ENCODE peak calls at places on chromosome 7, in eight cellular contexts. B is neural progenitor cell, J is H9, M is MM.1S, S is GM23338, T is A549, H is endothelial cell of umbilical vein, E is neuronal stem cell. P is an unnamed sample.

GRCh38 chr7:20575758-20576135 is 39.7 kb upstream of the ABCB5 start:
- DNase-seq in T (no peak), J (no peak), B (no peak), M (no peak), S (no peak), H (no peak), E (no peak), P (no peak)

GRCh38 chr7:8190121-8190895 is 71.7 kb downstream of the ICA1 start:
- DNase-seq in T (no peak), M (peak; percentile 72), S (peak; percentile 82), B (peak; percentile 78), J (no peak), E (peak; percentile 54), H (peak; percentile 65), P (peak; percentile 74)

GRCh38 chr7:148909560-148909959 is 25.5 kb upstream of the EZH2 start:
- DNase-seq in M (no peak), J (no peak), H (no peak), E (no peak), B (peak; percentile 24), T (no peak), S (no peak), P (no peak)

GRCh38 chr7:91020611-91021385 is 243.4 kb upstream of the FZD1 start:
- DNase-seq in E (no peak), M (no peak), T (no peak), B (no peak), S (no peak), H (no peak), J (no peak), P (no peak)

GRCh38 chr7:13794581-13794980 is 194.9 kb downstream of the ETV1 start:
- DNase-seq in B (no peak), E (no peak), M (no peak), S (no peak), J (no peak), H (no peak), T (no peak), P (peak; percentile 33)

GRCh38 chr7:128053023-128053422 is 21.8 kb upstream of the LRRC4 start:
- DNase-seq in M (peak; percentile 24), T (no peak), E (no peak), S (no peak), H (peak; percentile 59), J (no peak), B (no peak), P (peak; percentile 15)

GRCh38 chr7:102457352-102457924 is 7.2 kb downstream of the ALKBH4 start:
- DNase-seq in S (no peak), T (no peak), H (no peak), J (no peak), B (no peak), M (no peak), E (no peak), P (no peak)

GRCh38 chr7:6234384-6234783 is 38.0 kb downstream of the CYTH3 start:
- DNase-seq in S (no peak), M (no peak), J (no peak), E (no peak), B (no peak), T (no peak), H (no peak), P (no peak)

GRCh38 chr7:16421333-16422099 is at the start of gene CRPPA:
- DNase-seq in S (peak; percentile 60), M (peak; percentile 53), B (peak; percentile 68), J (peak; percentile 55), E (no peak), H (peak; percentile 56), T (no peak), P (peak; percentile 56)

DNA sequence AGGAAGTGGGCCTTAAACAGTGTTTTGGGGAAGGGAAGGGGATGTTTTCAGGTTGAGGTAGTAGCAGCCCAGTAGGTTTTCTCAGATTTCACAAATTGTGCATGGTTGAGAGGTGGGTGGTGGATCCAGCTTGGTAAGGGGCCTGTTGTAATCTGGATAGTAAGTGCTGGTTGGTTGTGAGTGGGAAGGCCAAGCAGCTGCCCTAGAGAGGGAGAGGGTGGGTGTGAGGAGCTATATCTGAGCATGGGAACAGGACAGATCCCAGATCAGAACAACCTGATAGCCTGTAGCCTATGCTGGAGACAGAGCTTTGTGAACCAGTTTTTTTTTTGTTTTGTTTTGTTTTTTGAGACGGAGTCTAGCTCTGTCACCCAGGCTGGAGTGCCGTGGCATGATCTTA is 53.9 kb upstream of the ZMIZ2 start:
- DNase-seq in E (no peak), S (no peak), H (no peak), T (no peak), B (no peak), J (no peak), M (no peak), P (no peak)
- H3K4me2 ChIP-seq in E (no peak overlapping the region), S (no peak overlapping the region), H (no peak overlapping the region), T (no peak overlapping the region), B (no peak overlapping the region), J (no peak overlapping the region), M (no peak overlapping the region), P (no peak overlapping the region)

GRCh38 chr7:115113131-115113530 is 191.2 kb downstream of the MDFIC start:
- DNase-seq in J (no peak), M (no peak), T (no peak), B (no peak), S (no peak), H (no peak), E (no peak), P (no peak)

GRCh38 chr7:115116773-115117715 is 195.2 kb downstream of the MDFIC start:
- DNase-seq in T (peak; percentile 8), J (no peak), S (no peak), B (no peak), M (no peak), E (no peak), H (no peak), P (no peak)

GRCh38 chr7:115117748-115118147 is 195.9 kb downstream of the MDFIC start:
- DNase-seq in H (no peak), S (peak; percentile 19), B (no peak), T (no peak), J (no peak), E (no peak), M (no peak), P (no peak)

GRCh38 chr7:115110523-115110922 is 188.6 kb downstream of the MDFIC start:
- DNase-seq in H (no peak), E (no peak), B (no peak), J (no peak), S (no peak), T (no peak), M (no peak), P (no peak)

DNA sequence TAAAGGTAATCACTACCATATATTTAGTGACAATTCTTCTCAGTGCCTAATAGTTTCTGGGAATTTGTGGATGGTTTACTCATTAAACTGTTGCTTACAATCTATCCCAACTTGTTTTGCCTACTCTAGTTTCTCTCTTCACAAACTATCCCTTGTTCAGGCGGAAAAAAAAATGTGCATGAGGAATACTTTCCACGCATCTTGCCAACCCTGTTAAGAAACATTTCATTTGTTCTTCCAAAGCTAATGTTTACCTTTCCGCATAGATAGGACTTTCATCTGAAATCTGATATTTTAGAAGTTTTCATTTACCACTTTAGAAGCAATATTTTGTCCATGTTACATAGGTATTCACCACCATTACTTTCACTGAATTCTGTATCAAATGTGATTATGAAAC is 191.9 kb downstream of the MDFIC start:
- DNase-seq in S (no peak), H (peak; percentile 45), E (no peak), M (no peak), J (no peak), T (no peak), B (no peak), P (no peak)
- H3K4me2 ChIP-seq in S (no peak overlapping the region), H (no peak overlapping the region), E (no peak overlapping the region), M (no peak overlapping the region), J (no peak overlapping the region), T (no peak overlapping the region), B (no peak overlapping the region), P (no peak overlapping the region)

GRCh38 chr7:106016331-106016730 is 53.3 kb downstream of the CDHR3 start:
- DNase-seq in B (no peak), E (no peak), H (no peak), T (no peak), S (no peak), J (no peak), M (no peak), P (no peak)

GRCh38 chr7:106017657-106018056 is 54.6 kb downstream of the CDHR3 start:
- DNase-seq in J (no peak), M (no peak), S (no peak), H (no peak), T (no peak), E (no peak), B (no peak), P (no peak)

GRCh38 chr7:106015586-106016218 is 52.6 kb downstream of the CDHR3 start:
- DNase-seq in E (no peak), T (no peak), B (no peak), J (no peak), H (no peak), M (no peak), S (no peak), P (no peak)

GRCh38 chr7:106021211-106022067 is 58.4 kb downstream of the CDHR3 start:
- DNase-seq in B (no peak), E (no peak), S (peak; percentile 53), H (no peak), T (no peak), M (no peak), J (no peak), P (no peak)

DNA sequence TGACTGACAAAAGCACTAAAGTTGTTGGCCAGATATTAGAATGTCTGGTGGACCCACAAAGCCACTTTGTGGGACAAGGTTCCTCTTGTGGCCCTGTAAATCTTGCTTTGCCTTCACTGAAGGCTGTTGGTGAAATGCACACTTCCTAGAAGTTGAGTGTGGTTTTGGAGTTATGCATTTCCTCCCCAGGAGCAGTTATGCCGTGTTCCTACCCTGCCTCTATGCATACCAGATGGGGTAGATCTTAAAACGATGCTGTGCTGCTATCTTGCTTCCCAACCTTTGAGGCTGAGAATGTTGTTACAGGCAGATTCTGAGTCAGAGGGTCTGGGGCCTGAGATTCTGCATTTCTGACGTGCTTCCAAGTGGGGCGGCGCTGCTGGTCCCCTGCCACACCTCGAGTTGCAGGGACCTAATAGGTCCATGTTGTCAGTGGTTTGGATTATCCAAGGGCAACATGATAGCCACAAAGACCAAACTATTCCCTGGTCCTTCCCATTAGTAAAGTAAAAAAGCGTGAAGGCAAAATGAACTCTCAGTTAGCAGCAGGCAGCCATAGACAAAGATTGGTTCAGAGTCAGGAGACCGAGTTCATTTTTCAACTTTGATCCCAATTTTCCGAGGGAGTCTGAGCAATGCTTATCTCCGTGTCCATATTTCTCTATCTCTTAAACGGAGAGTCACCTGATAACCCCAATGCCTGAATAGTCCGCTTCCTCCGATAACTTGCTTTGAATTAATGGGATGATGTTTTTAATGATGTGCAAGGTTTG is 55.7 kb downstream of the CDHR3 start:
- DNase-seq in B (no peak), E (no peak), S (no peak), M (no peak), T (no peak), H (no peak), J (no peak), P (peak; percentile 28)
- H3K4me2 ChIP-seq in B (no peak overlapping the region), E (no peak overlapping the region), S (no peak overlapping the region), M (no peak overlapping the region), T (no peak overlapping the region), H (no peak overlapping the region), J (no peak overlapping the region), P (no peak overlapping the region)

DNA sequence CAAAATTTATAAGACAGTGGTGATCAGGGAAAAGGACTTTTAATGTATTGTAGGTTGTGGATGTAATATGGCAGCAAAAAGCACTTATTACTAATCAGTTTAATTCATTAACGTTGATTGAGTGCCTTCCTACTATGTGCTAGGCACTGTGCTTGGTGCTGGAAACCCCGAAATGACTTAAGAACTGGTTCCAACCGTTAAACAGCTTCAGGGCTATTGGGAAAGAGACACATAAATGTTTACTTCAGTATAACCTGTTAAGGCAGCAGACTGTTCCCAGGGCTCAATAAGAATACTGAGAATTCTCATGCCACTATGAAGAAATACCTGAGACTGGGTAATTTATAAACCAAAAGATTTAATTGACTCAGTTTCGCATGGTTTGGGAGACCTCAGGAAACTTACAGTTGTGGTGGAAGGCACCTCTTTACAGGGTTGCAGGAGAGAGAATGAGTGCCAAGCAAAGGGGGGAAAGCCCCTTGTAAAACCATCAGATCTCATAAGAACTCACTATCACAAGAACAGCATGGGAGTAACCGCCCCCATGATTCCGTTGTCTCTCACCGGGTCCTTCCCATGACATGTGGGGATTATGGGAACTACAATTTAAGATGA is 1.1 kb upstream of the SLC25A13 start:
- DNase-seq in S (no peak), J (no peak), B (no peak), H (no peak), E (no peak), M (no peak), T (no peak), P (no peak)
- H3K4me2 ChIP-seq in S (peak overlapping the region; percentile 71), J (no peak overlapping the region), B (no peak overlapping the region), H (no peak overlapping the region), E (no peak overlapping the region), M (peak overlapping the region; percentile 73), T (peak overlapping the region; percentile 98), P (no peak overlapping the region)